ENCODE peak calls at places on chromosomes 16 and 17, in ten cellular contexts. X is CD8-positive, alpha-beta T cell; R is dorsolateral prefrontal cortex; V is GM06990; U is Karpas-422; D is body of pancreas; J is heart left ventricle; T is adrenal gland; G is ascending aorta; B is mucosa of descending colon. W is an unnamed sample.

GRCh38 chr17:45332505-45332904 is 15.7 kb upstream of the MAP3K14 start:
- DNase-seq in X (no peak), R (no peak), V (no peak), U (no peak), D (no peak), J (no peak), T (no peak), G (peak; percentile 13), B (no peak), W (no peak)

GRCh38 chr16:85898521-85899442 is at the start of gene IRF8:
- DNase-seq in X (peak; percentile 54), R (peak; percentile 18), V (peak; percentile 95), U (peak; percentile 96), D (peak; percentile 49), J (peak; percentile 80), T (peak; percentile 62), G (peak; percentile 76), B (peak; percentile 84), W (peak; percentile 46)

GRCh38 chr16:85168732-85169256 is 56.5 kb upstream of the CIBAR2 start:
- DNase-seq in X (no peak), R (no peak), V (no peak), U (no peak), D (peak; percentile 50), J (peak; percentile 76), T (peak; percentile 80), G (peak; percentile 81), B (peak; percentile 45), W (peak; percentile 72)

GRCh38 chr17:68291836-68292688 is 767 bp downstream of the ARSG start:
- DNase-seq in X (peak; percentile 93), R (peak; percentile 70), V (peak; percentile 97), U (peak; percentile 98), D (peak; percentile 54), J (peak; percentile 84), T (peak; percentile 70), G (peak; percentile 87), B (peak; percentile 75), W (peak; percentile 67)

GRCh38 chr16:54135361-54136275 is 151.0 kb downstream of the IRX3 start:
- DNase-seq in X (no peak), R (no peak), V (no peak), U (no peak), D (no peak), J (no peak), T (no peak), G (no peak), B (no peak), W (peak; percentile 47)

GRCh38 chr17:46800573-46800972 is 17.9 kb downstream of the WNT3 start:
- DNase-seq in X (no peak), R (no peak), V (no peak), U (no peak), D (no peak), J (no peak), T (no peak), G (no peak), B (no peak), W (no peak)

GRCh38 chr16:55437627-55438026 is 41.4 kb upstream of the MMP2 start:
- DNase-seq in X (no peak), R (no peak), V (no peak), U (no peak), D (no peak), J (no peak), T (no peak), G (no peak), B (no peak), W (peak; percentile 55)

GRCh38 chr16:72404299-72404698 is 232.3 kb upstream of the PMFBP1 start:
- DNase-seq in X (no peak), R (no peak), V (no peak), U (no peak), D (no peak), J (no peak), T (no peak), G (no peak), B (no peak), W (no peak)

GRCh38 chr16:48814994-48815393 is 205.0 kb upstream of the N4BP1 start:
- DNase-seq in X (no peak), R (no peak), V (no peak), U (no peak), D (no peak), J (no peak), T (no peak), G (no peak), B (no peak), W (no peak)

GRCh38 chr17:65359016-65359415 is 202.4 kb downstream of the AXIN2 start:
- DNase-seq in X (no peak), R (no peak), V (no peak), U (no peak), D (no peak), J (no peak), T (no peak), G (no peak), B (no peak), W (peak; percentile 52)

GRCh38 chr16:47636501-47637090 is 175.5 kb downstream of the PHKB start:
- DNase-seq in X (no peak), R (no peak), V (no peak), U (no peak), D (no peak), J (no peak), T (no peak), G (no peak), B (no peak), W (no peak)

GRCh38 chr16:78973041-78973440 is 627.5 kb downstream of the MAF start:
- DNase-seq in X (no peak), R (no peak), V (no peak), U (no peak), D (no peak), J (no peak), T (no peak), G (no peak), B (no peak), W (no peak)
- H3K4me3 ChIP-seq in X (no peak overlapping the region), R (no peak overlapping the region), V (no peak overlapping the region), U (no peak overlapping the region), D (no peak overlapping the region), J (no peak overlapping the region), T (no peak overlapping the region), G (no peak overlapping the region), B (no peak overlapping the region), W (no peak overlapping the region)

GRCh38 chr17:42104264-42104663 is 6.0 kb upstream of the ZNF385C start:
- DNase-seq in X (no peak), R (no peak), V (no peak), U (no peak), D (no peak), J (no peak), T (no peak), G (no peak), B (no peak), W (no peak)

GRCh38 chr17:42109086-42109485 is 3.4 kb downstream of the DHX58 start:
- DNase-seq in X (no peak), R (no peak), V (no peak), U (no peak), D (no peak), J (no peak), T (no peak), G (no peak), B (no peak), W (no peak)

GRCh38 chr17:42107597-42108576 is 4.6 kb downstream of the DHX58 start:
- DNase-seq in X (peak; percentile 83), R (peak; percentile 71), V (peak; percentile 86), U (peak; percentile 96), D (peak; percentile 35), J (peak; percentile 79), T (peak; percentile 77), G (peak; percentile 76), B (peak; percentile 92), W (peak; percentile 11)

GRCh38 chr17:42106009-42106408 is 6.5 kb downstream of the DHX58 start:
- DNase-seq in X (no peak), R (no peak), V (no peak), U (no peak), D (no peak), J (no peak), T (no peak), G (no peak), B (no peak), W (no peak)

DNA sequence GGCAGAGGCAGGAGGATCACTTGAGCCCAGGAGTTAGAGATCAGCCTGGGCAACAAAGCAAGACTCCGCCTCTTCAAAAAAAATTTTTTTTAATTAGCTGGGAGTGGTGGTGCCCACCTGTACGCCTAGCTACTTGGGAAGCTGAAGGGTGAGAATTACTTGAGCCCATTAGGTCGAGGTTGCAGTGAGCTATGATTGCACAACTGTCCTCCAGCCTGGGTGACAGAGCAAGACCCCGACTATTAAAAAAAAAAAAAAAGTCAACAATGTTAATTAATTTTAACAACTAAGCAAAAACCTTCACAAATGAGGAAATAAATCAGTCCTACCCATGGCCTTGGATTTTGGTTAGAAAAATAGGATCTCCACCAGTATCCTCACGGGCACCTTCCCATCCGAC is 5.4 kb downstream of the DHX58 start:
- DNase-seq in X (no peak), R (no peak), V (no peak), U (no peak), D (no peak), J (no peak), T (no peak), G (no peak), B (no peak), W (no peak)
- H3K4me3 ChIP-seq in X (peak overlapping the region; percentile 46), R (peak overlapping the region; percentile 31), V (no peak overlapping the region), U (no peak overlapping the region), D (no peak overlapping the region), J (peak overlapping the region; percentile 53), T (peak overlapping the region; percentile 44), G (no peak overlapping the region), B (no peak overlapping the region), W (no peak overlapping the region)

GRCh38 chr16:30068333-30068732 is 2.8 kb downstream of the ALDOA start:
- DNase-seq in X (no peak), R (no peak), V (no peak), U (no peak), D (no peak), J (no peak), T (no peak), G (no peak), B (no peak), W (no peak)
- H3K4me3 ChIP-seq in X (no peak overlapping the region), R (no peak overlapping the region), V (no peak overlapping the region), U (no peak overlapping the region), D (no peak overlapping the region), J (peak overlapping the region; percentile 90), T (no peak overlapping the region), G (no peak overlapping the region), B (no peak overlapping the region), W (no peak overlapping the region)

DNA sequence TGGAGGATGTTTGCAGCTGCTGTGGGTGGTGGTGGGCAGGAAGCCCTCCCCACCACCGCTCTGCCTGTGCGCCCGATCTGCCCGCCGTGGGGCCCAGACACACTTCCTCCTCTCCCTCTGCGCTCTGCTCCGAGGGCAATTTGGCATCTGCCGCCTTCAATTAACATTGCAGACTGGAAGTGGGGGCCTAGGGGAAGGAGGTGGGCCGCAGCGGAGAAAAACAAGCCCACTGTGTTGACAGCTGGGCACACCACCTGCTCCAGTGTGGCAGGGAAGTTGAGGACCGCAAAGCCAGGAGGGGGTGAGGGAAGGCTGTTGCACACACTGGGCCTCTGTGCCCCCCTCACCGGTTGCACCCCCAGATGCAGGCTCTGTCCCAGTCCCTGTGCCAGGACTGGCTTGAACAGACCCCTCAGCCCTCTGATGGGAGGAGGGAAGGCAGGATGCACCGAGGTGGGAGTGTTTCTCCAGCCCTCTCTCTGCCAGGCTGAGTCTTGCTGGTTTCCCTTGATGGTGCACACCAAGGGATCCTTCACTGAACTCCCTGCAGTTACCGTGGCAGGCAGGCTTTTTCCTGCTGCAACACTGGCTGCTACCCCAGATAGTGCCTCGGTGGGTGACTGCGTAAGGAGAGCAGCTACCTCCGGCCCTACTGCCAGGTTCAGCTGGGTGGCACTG is 72.8 kb upstream of the MED9 start:
- DNase-seq in X (peak; percentile 49), R (no peak), V (no peak), U (no peak), D (no peak), J (no peak), T (no peak), G (no peak), B (peak; percentile 29), W (no peak)
- H3K4me3 ChIP-seq in X (peak overlapping the region; percentile 41), R (no peak overlapping the region), V (no peak overlapping the region), U (no peak overlapping the region), D (no peak overlapping the region), J (no peak overlapping the region), T (no peak overlapping the region), G (no peak overlapping the region), B (no peak overlapping the region), W (no peak overlapping the region)

W was measured in fibroblast of villous mesenchyme.